ENCODE peak calls at places on chromosome 21, in seven cellular contexts. P, H, W, Q, C, A and X are unnamed samples.

GRCh38 chr21:46391773-46392172 is 66.9 kb upstream of the DIP2A start:
- DNase-seq in P (no peak), H (no peak), W (no peak), Q (no peak), C (no peak), A (no peak), X (no peak)

GRCh38 chr21:41280115-41280919 is 36.3 kb upstream of the FAM3B start:
- DNase-seq in P (no peak), H (no peak), W (no peak), Q (no peak), C (no peak), A (no peak), X (no peak)

GRCh38 chr21:46069166-46069565 is 28.7 kb upstream of the COL6A2 start:
- DNase-seq in P (no peak), H (no peak), W (no peak), Q (no peak), C (no peak), A (no peak), X (no peak)

GRCh38 chr21:43956667-43957030 is 55.5 kb upstream of the TRAPPC10 start:
- DNase-seq in P (no peak), H (no peak), W (no peak), Q (no peak), C (no peak), A (peak; percentile 52), X (no peak)

GRCh38 chr21:43759651-43760050 is 16.5 kb downstream of the CSTB start:
- DNase-seq in P (no peak), H (no peak), W (no peak), Q (no peak), C (no peak), A (no peak), X (no peak)

GRCh38 chr21:28152729-28153128 is 839.9 kb downstream of the LTN1 start:
- DNase-seq in P (no peak), H (no peak), W (no peak), Q (no peak), C (no peak), A (no peak), X (no peak)

GRCh38 chr21:35974801-35975200 is 85.5 kb downstream of the SETD4 start:
- DNase-seq in P (peak; percentile 36), H (peak; percentile 57), W (no peak), Q (no peak), C (no peak), A (peak; percentile 44), X (no peak)

GRCh38 chr21:36193200-36193599 is 36.6 kb downstream of the DOP1B start:
- DNase-seq in P (no peak), H (no peak), W (no peak), Q (no peak), C (no peak), A (no peak), X (no peak)

GRCh38 chr21:39564200-39564599 is 48.5 kb upstream of the B3GALT5 start:
- DNase-seq in P (no peak), H (peak; percentile 28), W (peak; percentile 72), Q (peak; percentile 63), C (no peak), A (no peak), X (no peak)

GRCh38 chr21:45228656-45229240 is 58.9 kb downstream of the POFUT2 start:
- DNase-seq in P (no peak), H (no peak), W (no peak), Q (no peak), C (no peak), A (no peak), X (no peak)

GRCh38 chr21:16194851-16195251 is 465.1 kb downstream of the USP25 start:
- DNase-seq in P (peak; percentile 48), H (no peak), W (no peak), Q (no peak), C (no peak), A (peak; percentile 43), X (no peak)

GRCh38 chr21:45622416-45623097 is 21.0 kb upstream of the PCBP3 start:
- DNase-seq in P (no peak), H (no peak), W (no peak), Q (no peak), C (no peak), A (no peak), X (no peak)

GRCh38 chr21:33374080-33374873 is 28.9 kb upstream of the IFNGR2 start:
- DNase-seq in P (peak; percentile 36), H (no peak), W (peak; percentile 58), Q (peak; percentile 54), C (peak; percentile 48), A (peak; percentile 58), X (peak; percentile 47)

GRCh38 chr21:17925900-17926299 is 106.7 kb upstream of the C21orf91 start:
- DNase-seq in P (no peak), H (peak; percentile 1), W (no peak), Q (no peak), C (no peak), A (no peak), X (no peak)

GRCh38 chr21:17461582-17461981 is 51.3 kb upstream of the CXADR start:
- DNase-seq in P (no peak), H (no peak), W (no peak), Q (no peak), C (no peak), A (no peak), X (no peak)

GRCh38 chr21:42159560-42160110 is 59.3 kb upstream of the ABCG1 start:
- DNase-seq in P (no peak), H (no peak), W (no peak), Q (no peak), C (no peak), A (no peak), X (no peak)

GRCh38 chr21:16870116-16870515 is 642.7 kb upstream of the CXADR start:
- DNase-seq in P (no peak), H (no peak), W (no peak), Q (no peak), C (no peak), A (no peak), X (no peak)

GRCh38 chr21:45639206-45640000 is 4.1 kb upstream of the PCBP3 start:
- DNase-seq in P (no peak), H (no peak), W (no peak), Q (no peak), C (no peak), A (no peak), X (no peak)

GRCh38 chr21:27545754-27546349 is 579.0 kb upstream of the ADAMTS5 start:
- DNase-seq in P (no peak), H (no peak), W (no peak), Q (no peak), C (no peak), A (no peak), X (no peak)

GRCh38 chr21:36744560-36745231 is 45.8 kb downstream of the SIM2 start:
- DNase-seq in P (no peak), H (peak; percentile 63), W (peak; percentile 76), Q (no peak), C (no peak), A (no peak), X (no peak)

GRCh38 chr21:26686278-26686677 is 113.2 kb upstream of the CYYR1 start:
- DNase-seq in P (peak; percentile 31), H (no peak), W (no peak), Q (no peak), C (no peak), A (no peak), X (no peak)

GRCh38 chr21:28738882-28739281 is 253.8 kb downstream of the LTN1 start:
- DNase-seq in P (peak; percentile 15), H (no peak), W (no peak), Q (no peak), C (no peak), A (no peak), X (no peak)

GRCh38 chr21:14474995-14475394 is 71.1 kb downstream of the SAMSN1 start:
- DNase-seq in P (no peak), H (no peak), W (no peak), Q (no peak), C (no peak), A (no peak), X (no peak)

GRCh38 chr21:43979654-43980053 is 32.5 kb upstream of the TRAPPC10 start:
- DNase-seq in P (no peak), H (no peak), W (no peak), Q (no peak), C (no peak), A (no peak), X (no peak)

GRCh38 chr21:32392299-32392879 is 423 bp downstream of the URB1 start:
- DNase-seq in P (no peak), H (no peak), W (no peak), Q (no peak), C (no peak), A (no peak), X (no peak)